ENCODE peak calls at places on chromosomes 16 and 17, in four cellular contexts. U is mammary epithelial cell, V is HCT116, M is fibroblast of lung. E is an unnamed sample.
A peak's percentile ranks its signal among the peaks of the same experiment; 100 is the strongest.

GRCh38 chr17:45353047-45353446 is 36.2 kb upstream of the MAP3K14 start:
- DNase-seq in U (no peak), V (no peak), M (no peak), E (no peak)

GRCh38 chr17:9268546-9268945 is 247.2 kb downstream of the NTN1 start:
- DNase-seq in U (no peak), V (no peak), M (no peak), E (no peak)

GRCh38 chr16:57810197-57811024 is 8.1 kb upstream of the KIFC3 start:
- DNase-seq in U (peak; percentile 70), V (peak; percentile 82), M (peak; percentile 41), E (no peak)

GRCh38 chr16:66842765-66843164 is 1.4 kb upstream of the CA7 start:
- DNase-seq in U (peak; percentile 47), V (no peak), M (no peak), E (no peak)

GRCh38 chr17:19486351-19487008 is 47.2 kb upstream of the SLC47A1 start:
- DNase-seq in U (no peak), V (no peak), M (no peak), E (no peak)

GRCh38 chr16:23833960-23834685 is 1.7 kb upstream of the PRKCB start:
- DNase-seq in U (no peak), V (no peak), M (no peak), E (no peak)

GRCh38 chr17:10089221-10089799 is 109.1 kb downstream of the GAS7 start:
- DNase-seq in U (no peak), V (no peak), M (peak; percentile 41), E (no peak)

GRCh38 chr17:8859029-8859803 is 8.3 kb downstream of the PIK3R6 start:
- DNase-seq in U (peak; percentile 80), V (no peak), M (no peak), E (no peak)

GRCh38 chr17:11122908-11123307 is 118.1 kb upstream of the SHISA6 start:
- DNase-seq in U (no peak), V (no peak), M (no peak), E (no peak)

GRCh38 chr17:4599505-4600281 is 15.4 kb downstream of the SMTNL2 start:
- DNase-seq in U (no peak), V (no peak), M (peak; percentile 91), E (no peak)

GRCh38 chr16:28609631-28610594 is at the start of gene SULT1A1:
- DNase-seq in U (peak; percentile 37), V (no peak), M (no peak), E (no peak)

GRCh38 chr17:75260679-75261335 is 599 bp downstream of the GGA3 start:
- DNase-seq in U (peak; percentile 48), V (no peak), M (no peak), E (no peak)

GRCh38 chr17:48721009-48721402 is 1.3 kb downstream of the PRAC1 start:
- DNase-seq in U (no peak), V (no peak), M (no peak), E (no peak)

GRCh38 chr16:61435356-61435755 is 600.9 kb downstream of the CDH8 start:
- DNase-seq in U (no peak), V (no peak), M (no peak), E (no peak)

GRCh38 chr16:48101069-48101674 is 54.6 kb downstream of the ABCC12 start:
- DNase-seq in U (peak; percentile 86), V (no peak), M (no peak), E (no peak)

GRCh38 chr17:74525781-74526288 is 5.4 kb downstream of the CD300LB start:
- DNase-seq in U (no peak), V (no peak), M (no peak), E (no peak)

GRCh38 chr17:49016775-49017463 is 19.7 kb downstream of the IGF2BP1 start:
- DNase-seq in U (peak; percentile 55), V (peak; percentile 76), M (peak; percentile 89), E (no peak)

GRCh38 chr17:43779145-43780125 is 658 bp upstream of the DUSP3 start:
- DNase-seq in U (no peak), V (peak; percentile 34), M (no peak), E (no peak)

GRCh38 chr17:36778458-36778857 is 158.8 kb upstream of the LHX1 start:
- DNase-seq in U (no peak), V (no peak), M (no peak), E (no peak)

GRCh38 chr17:5209396-5209795 is 17.7 kb upstream of the ZNF594 start:
- DNase-seq in U (no peak), V (no peak), M (peak; percentile 31), E (no peak)

GRCh38 chr17:42953669-42954068 is 10.6 kb downstream of the AARSD1 start:
- DNase-seq in U (no peak), V (no peak), M (no peak), E (no peak)

GRCh38 chr16:1929105-1929504 is 10.9 kb upstream of the HS3ST6 start:
- DNase-seq in U (no peak), V (no peak), M (peak; percentile 3), E (peak; percentile 9)
- H3K4me1 ChIP-seq in U (peaks cover 6% of the 10 kb centered on the region), V (peaks cover 23% of the 10 kb centered on the region), M (no peaks in the 10 kb centered on the region), E (peaks cover 6% of the 10 kb centered on the region)

DNA sequence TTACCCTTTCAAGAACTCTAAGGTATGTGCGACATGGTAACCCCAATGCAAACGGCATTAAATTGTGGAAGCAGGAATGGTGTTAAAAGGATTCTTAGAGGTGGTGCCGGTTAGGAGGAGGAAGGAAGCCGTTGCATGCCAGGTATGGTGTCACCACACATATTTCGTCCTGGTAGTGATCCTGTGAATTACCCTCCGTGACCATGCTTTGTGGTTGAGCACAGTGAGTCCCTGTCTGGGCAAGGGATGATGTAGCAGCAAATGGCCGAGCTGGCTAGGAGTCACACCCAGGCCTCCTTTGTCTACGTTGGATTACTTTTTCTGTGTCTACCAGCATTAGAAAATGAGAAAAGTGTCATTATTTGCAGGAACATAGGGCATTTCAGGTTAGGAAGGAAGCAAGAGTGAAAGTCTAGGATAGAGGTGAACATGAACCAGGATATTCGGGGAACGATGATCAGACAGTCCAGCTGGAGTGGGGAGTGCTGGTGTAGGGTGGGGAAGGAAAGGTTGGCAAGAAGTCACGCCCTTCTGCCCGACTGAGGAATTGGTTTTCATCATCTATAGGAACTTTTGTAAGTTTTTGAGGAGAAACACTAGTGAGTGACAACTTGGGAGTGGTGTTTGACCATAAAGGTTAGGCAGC is 123.5 kb downstream of the PRKCA start:
- DNase-seq in U (no peak), V (no peak), M (no peak), E (no peak)
- H2AFZ ChIP-seq in U (no peak overlapping the region), V (no peak overlapping the region), M (no peak overlapping the region), E (peak overlapping the region; percentile 21)

GRCh38 chr16:50578147-50578546 is 30.0 kb downstream of the NKD1 start:
- DNase-seq in U (no peak), V (no peak), M (no peak), E (no peak)
- H3K4me1 ChIP-seq in U (no peaks in the 10 kb centered on the region), V (no peaks in the 10 kb centered on the region), M (no peaks in the 10 kb centered on the region), E (no peaks in the 10 kb centered on the region)

GRCh38 chr17:68461122-68461539 is 3.8 kb upstream of the WIPI1 start:
- DNase-seq in U (no peak), V (no peak), M (peak; percentile 36), E (peak; percentile 85)

GRCh38 chr17:68461589-68461988 is 4.3 kb upstream of the WIPI1 start:
- DNase-seq in U (no peak), V (no peak), M (no peak), E (peak; percentile 78)

GRCh38 chr17:68460715-68461114 is 3.4 kb upstream of the WIPI1 start:
- DNase-seq in U (no peak), V (no peak), M (peak; percentile 45), E (peak; percentile 51)

GRCh38 chr17:68462381-68463210 is 5.3 kb upstream of the WIPI1 start:
- DNase-seq in U (peak; percentile 82), V (peak; percentile 92), M (peak; percentile 88), E (peak; percentile 97)

GRCh38 chr17:68463211-68463990 is 6.1 kb upstream of the WIPI1 start:
- DNase-seq in U (no peak), V (no peak), M (no peak), E (no peak)
- H2AFZ ChIP-seq in U (no peak overlapping the region), V (peak overlapping the region; percentile 51), M (no peak overlapping the region), E (peak overlapping the region; percentile 72)

DNA sequence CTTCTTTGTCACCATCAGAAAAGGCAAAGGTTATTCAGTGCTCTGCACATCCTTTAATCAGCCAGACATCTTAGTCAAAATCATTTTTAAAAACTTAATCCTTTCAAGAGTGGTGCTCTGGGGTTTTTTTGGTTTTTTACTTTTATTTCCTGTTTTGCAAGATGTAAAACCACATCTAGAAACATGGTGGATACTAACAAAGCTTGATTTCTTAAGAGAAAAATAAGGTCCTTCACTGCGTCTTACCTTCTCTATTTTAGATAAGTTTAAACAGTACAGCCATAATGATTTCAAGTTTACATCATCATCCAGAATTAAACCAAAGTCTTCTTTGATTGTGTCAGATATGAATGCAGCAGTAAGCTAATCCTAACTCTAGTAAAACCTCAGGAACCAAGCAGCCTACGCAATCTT is 6.3 kb downstream of the ANKRD11 start:
- DNase-seq in U (no peak), V (no peak), M (no peak), E (no peak)
- H3K4me1 ChIP-seq in U (peaks cover 40% of the 10 kb centered on the region), V (peaks cover 48% of the 10 kb centered on the region), M (peaks cover 6% of the 10 kb centered on the region), E (peaks cover 93% of the 10 kb centered on the region)

GRCh38 chr16:65534121-65534528 is 412.3 kb upstream of the CDH11 start:
- DNase-seq in U (peak; percentile 51), V (no peak), M (no peak), E (no peak)

GRCh38 chr16:65532846-65533245 is 411.0 kb upstream of the CDH11 start:
- DNase-seq in U (no peak), V (no peak), M (no peak), E (no peak)

GRCh38 chr16:65531475-65531874 is 409.6 kb upstream of the CDH11 start:
- DNase-seq in U (no peak), V (no peak), M (no peak), E (no peak)

GRCh38 chr16:65537336-65537735 is 415.5 kb upstream of the CDH11 start:
- DNase-seq in U (no peak), V (no peak), M (no peak), E (no peak)

GRCh38 chr16:65532218-65532617 is 410.4 kb upstream of the CDH11 start:
- DNase-seq in U (no peak), V (no peak), M (no peak), E (no peak)
- H2AFZ ChIP-seq in U (peak overlapping the region; percentile 88), V (no peak overlapping the region), M (peak overlapping the region; percentile 61), E (no peak overlapping the region)

GRCh38 chr16:17318200-17318599 is 152.6 kb downstream of the XYLT1 start:
- DNase-seq in U (no peak), V (no peak), M (peak; percentile 58), E (no peak)

GRCh38 chr16:17325744-17326143 is 145.0 kb downstream of the XYLT1 start:
- DNase-seq in U (no peak), V (no peak), M (no peak), E (no peak)

GRCh38 chr16:17316005-17316404 is 154.8 kb downstream of the XYLT1 start:
- DNase-seq in U (no peak), V (no peak), M (no peak), E (no peak)

GRCh38 chr16:17320009-17320408 is 150.8 kb downstream of the XYLT1 start:
- DNase-seq in U (no peak), V (no peak), M (no peak), E (no peak)

DNA sequence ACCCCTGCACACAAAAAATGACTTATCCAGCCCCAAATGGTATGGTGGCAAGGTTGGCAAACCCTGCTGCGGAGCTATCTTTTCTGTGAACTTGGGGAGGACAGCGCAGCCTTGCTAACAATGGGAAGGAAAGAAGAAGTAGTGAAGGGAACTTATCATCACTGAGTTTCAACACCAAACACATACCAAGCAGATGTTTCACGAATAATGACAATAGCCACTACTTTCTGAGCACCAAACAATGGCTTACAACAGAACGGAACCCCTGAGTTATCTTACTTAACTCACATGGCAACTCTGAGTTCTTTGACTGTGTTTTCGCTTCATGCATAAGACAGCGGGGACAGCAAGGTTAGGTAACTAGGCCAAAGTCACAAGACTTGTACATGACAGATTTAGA is 148.9 kb downstream of the XYLT1 start:
- DNase-seq in U (no peak), V (no peak), M (no peak), E (no peak)
- H3K4me1 ChIP-seq in U (no peaks in the 10 kb centered on the region), V (peaks cover 20% of the 10 kb centered on the region), M (no peaks in the 10 kb centered on the region), E (peaks cover 15% of the 10 kb centered on the region)

E was measured in OCI-LY7.